ENCODE peak calls at places on chromosomes 6 and 20, in eight cellular contexts. I is HuH-7.5; W is cardiac muscle cell; L is iPS-NIHi11; A is CD8-positive, alpha-beta memory T cell; Y is lower leg skin; H is NCI-H345; O is K562. S is an unnamed sample.

GRCh38 chr6:106574729-106575458 is 54.4 kb downstream of the RTN4IP1 start:
- DNase-seq in I (no peak), W (peak), L (peak), A (no peak), Y (no peak), H (no peak), O (no peak), S (no peak)

GRCh38 chr20:33602826-33603590 is 59.1 kb upstream of the C20orf144 start:
- DNase-seq in I (no peak), W (no peak), L (no peak), A (no peak), Y (no peak), H (no peak), O (no peak), S (no peak)

GRCh38 chr20:63628246-63628975 is 1.5 kb upstream of the GMEB2 start:
- DNase-seq in I (peak), W (peak), L (no peak), A (no peak), Y (no peak), H (peak), O (peak), S (peak)

GRCh38 chr6:111573892-111574800 is 31.5 kb downstream of the TRAF3IP2 start:
- DNase-seq in I (no peak), W (peak), L (no peak), A (no peak), Y (no peak), H (no peak), O (no peak), S (no peak)

GRCh38 chr20:51583073-51583472 is 40.6 kb upstream of the NFATC2 start:
- DNase-seq in I (no peak), W (no peak), L (no peak), A (no peak), Y (no peak), H (peak), O (no peak), S (no peak)

GRCh38 chr6:90284236-90284744 is 12.4 kb downstream of the BACH2 start:
- DNase-seq in I (no peak), W (peak), L (peak), A (no peak), Y (no peak), H (no peak), O (peak), S (no peak)

GRCh38 chr6:18269253-18269652 is 4.9 kb upstream of the DEK start:
- DNase-seq in I (no peak), W (peak), L (no peak), A (no peak), Y (no peak), H (peak), O (peak), S (no peak)

GRCh38 chr20:49641683-49642649 is 71.7 kb downstream of the B4GALT5 start:
- DNase-seq in I (no peak), W (no peak), L (no peak), A (no peak), Y (no peak), H (peak), O (no peak), S (no peak)

GRCh38 chr20:6916938-6917337 is 149.5 kb downstream of the BMP2 start:
- DNase-seq in I (no peak), W (no peak), L (no peak), A (no peak), Y (no peak), H (no peak), O (no peak), S (no peak)

GRCh38 chr6:78578430-78578829 is 288.9 kb upstream of the IRAK1BP1 start:
- DNase-seq in I (no peak), W (no peak), L (no peak), A (no peak), Y (no peak), H (no peak), O (no peak), S (no peak)

GRCh38 chr6:34324738-34325444 is 67.6 kb downstream of the NUDT3 start:
- DNase-seq in I (no peak), W (peak), L (peak), A (no peak), Y (no peak), H (no peak), O (no peak), S (no peak)

GRCh38 chr20:38651154-38651553 is 49.5 kb downstream of the ARHGAP40 start:
- DNase-seq in I (no peak), W (no peak), L (no peak), A (no peak), Y (no peak), H (no peak), O (no peak), S (no peak)

GRCh38 chr6:27168108-27168507 is 79.4 kb upstream of the PRSS16 start:
- DNase-seq in I (no peak), W (no peak), L (no peak), A (no peak), Y (no peak), H (no peak), O (no peak), S (no peak)

GRCh38 chr20:9551808-9552550 is 37.6 kb downstream of the LAMP5 start:
- DNase-seq in I (no peak), W (no peak), L (no peak), A (no peak), Y (no peak), H (no peak), O (no peak), S (no peak)

GRCh38 chr6:7119272-7119801 is 11.6 kb downstream of the RREB1 start:
- DNase-seq in I (no peak), W (no peak), L (no peak), A (no peak), Y (no peak), H (no peak), O (peak), S (no peak)

GRCh38 chr6:168686831-168687730 is 246.1 kb downstream of the SMOC2 start:
- DNase-seq in I (no peak), W (no peak), L (no peak), A (no peak), Y (no peak), H (no peak), O (no peak), S (no peak)

GRCh38 chr6:116265081-116265829 is 11.4 kb upstream of the TSPYL4 start:
- DNase-seq in I (no peak), W (peak), L (no peak), A (no peak), Y (no peak), H (peak), O (no peak), S (no peak)

GRCh38 chr20:9442858-9443257 is 71.5 kb upstream of the LAMP5 start:
- DNase-seq in I (peak), W (no peak), L (no peak), A (no peak), Y (no peak), H (no peak), O (no peak), S (no peak)

GRCh38 chr6:110482774-110483400 is 6.5 kb upstream of the SLC22A16 start:
- DNase-seq in I (no peak), W (no peak), L (no peak), A (no peak), Y (no peak), H (no peak), O (no peak), S (no peak)

GRCh38 chr6:5718231-5718947 is 288.3 kb downstream of the NRN1 start:
- DNase-seq in I (no peak), W (no peak), L (no peak), A (no peak), Y (no peak), H (no peak), O (no peak), S (no peak)